ENCODE peak calls at places on chromosomes 12 and 14, in five cellular contexts. C is prostate gland; Z is naive B cell; O is stimulated activated CD8-positive, alpha-beta memory T cell treated with anti-CD3 and anti-CD28 coated beads, Interleukin-15, amount 100 ng/mL, for 24 hours; N is activated naive CD8-positive, alpha-beta T cell treated with anti-CD3 and anti-CD28 coated beads, Interleukin-2, amount 10 ng/mL, durations not matched to agents 7 days and 5 days. M is an unnamed sample.

GRCh38 chr14:21093769-21094681 is 4.4 kb downstream of the ZNF219 start:
- DNase-seq in O (no peak), N (no peak), Z (no peak), C (no peak), M (no peak)

GRCh38 chr12:119990382-119990874 is 1.4 kb downstream of the BICDL1 start:
- DNase-seq in Z (peak; percentile 26), O (no peak), C (no peak), N (no peak), M (no peak)

GRCh38 chr14:103607039-103607668 is 21.9 kb upstream of the KLC1 start:
- DNase-seq in O (peak; percentile 20), Z (peak; percentile 46), N (peak; percentile 79), C (peak; percentile 47), M (peak; percentile 81)

GRCh38 chr12:94150483-94151225 is 2.3 kb downstream of the PLXNC1 start:
- DNase-seq in Z (peak; percentile 41), N (peak; percentile 77), C (no peak), O (no peak), M (no peak)

GRCh38 chr14:29354446-29354845 is 573.2 kb downstream of the PRKD1 start:
- DNase-seq in N (no peak), C (no peak), Z (no peak), O (no peak), M (no peak)

GRCh38 chr14:75132374-75133086 is 5.7 kb upstream of the NEK9 start:
- DNase-seq in Z (peak; percentile 63), C (peak; percentile 76), N (no peak), O (no peak), M (peak; percentile 78)

GRCh38 chr12:59548930-59549329 is 46.9 kb upstream of the SLC16A7 start:
- DNase-seq in N (no peak), O (no peak), Z (no peak), C (no peak), M (no peak)

GRCh38 chr14:63952933-63953437 is 100.2 kb downstream of the SYNE2 start:
- DNase-seq in N (no peak), O (no peak), C (no peak), Z (no peak), M (no peak)

GRCh38 chr12:119308743-119309456 is 25.6 kb upstream of the CCDC60 start:
- DNase-seq in O (no peak), Z (no peak), C (no peak), N (no peak), M (no peak)

GRCh38 chr14:89304972-89305703 is 111.9 kb downstream of the FOXN3 start:
- DNase-seq in O (no peak), N (no peak), Z (peak; percentile 77), C (peak; percentile 56), M (peak; percentile 19)

GRCh38 chr12:4281173-4281654 is 7.7 kb downstream of the CCND2 start:
- DNase-seq in Z (no peak), C (no peak), N (no peak), O (no peak), M (no peak)

M was measured in mucosa of gallbladder.